ENCODE peak calls at places on chromosomes 7 and 10, in ten cellular contexts. I, S, W, H, Y, F, J, T, E and D are unnamed samples.
A peak's percentile ranks its signal among the peaks of the same experiment; 100 is the strongest.

GRCh38 chr10:113022265-113022664 is 72.2 kb downstream of the TCF7L2 start:
- DNase-seq in I (no peak), S (no peak), W (no peak), H (peak; percentile 36), Y (no peak), F (no peak), J (no peak), T (no peak), E (no peak), D (no peak)

GRCh38 chr10:73874267-73875138 is at the start of gene CAMK2G:
- DNase-seq in I (peak; percentile 74), S (peak; percentile 78), W (peak; percentile 74), H (peak; percentile 95), Y (peak; percentile 97), F (peak; percentile 86), J (peak; percentile 80), T (peak; percentile 88), E (peak; percentile 73), D (peak; percentile 93)

GRCh38 chr10:122588381-122588780 is 27.8 kb downstream of the DMBT1 start:
- DNase-seq in I (no peak), S (no peak), W (no peak), H (no peak), Y (no peak), F (no peak), J (no peak), T (no peak), E (no peak), D (no peak)

GRCh38 chr10:95277201-95277570 is 13.6 kb downstream of the PDLIM1 start:
- DNase-seq in I (no peak), S (no peak), W (no peak), H (no peak), Y (no peak), F (no peak), J (no peak), T (no peak), E (no peak), D (no peak)

GRCh38 chr7:136056827-136057226 is 79.7 kb upstream of the MTPN start:
- DNase-seq in I (no peak), S (no peak), W (no peak), H (no peak), Y (no peak), F (no peak), J (no peak), T (no peak), E (no peak), D (no peak)

GRCh38 chr10:75889051-75889450 is 457.6 kb downstream of the LRMDA start:
- DNase-seq in I (no peak), S (no peak), W (no peak), H (no peak), Y (no peak), F (no peak), J (no peak), T (no peak), E (no peak), D (no peak)

GRCh38 chr10:102713814-102714620 is at the start of gene ARL3:
- DNase-seq in I (peak; percentile 84), S (peak; percentile 96), W (peak; percentile 89), H (peak; percentile 99), Y (peak; percentile 97), F (peak; percentile 94), J (peak; percentile 94), T (peak; percentile 98), E (peak; percentile 86), D (peak; percentile 96)

GRCh38 chr7:155219947-155220769 is 77.5 kb upstream of the INSIG1 start:
- DNase-seq in I (no peak), S (peak; percentile 63), W (no peak), H (peak; percentile 52), Y (no peak), F (no peak), J (no peak), T (no peak), E (no peak), D (no peak)

GRCh38 chr7:108147031-108147563 is 16.9 kb upstream of the LAMB4 start:
- DNase-seq in I (no peak), S (peak; percentile 98), W (no peak), H (no peak), Y (no peak), F (no peak), J (no peak), T (no peak), E (no peak), D (no peak)

GRCh38 chr7:80847027-80847426 is 71.8 kb downstream of the SEMA3C start:
- DNase-seq in I (no peak), S (no peak), W (no peak), H (no peak), Y (no peak), F (no peak), J (no peak), T (no peak), E (no peak), D (no peak)

GRCh38 chr10:93947055-93947454 is 46.7 kb upstream of the PLCE1 start:
- DNase-seq in I (no peak), S (no peak), W (no peak), H (no peak), Y (no peak), F (no peak), J (no peak), T (no peak), E (no peak), D (no peak)

GRCh38 chr7:139457153-139457946 is 26.1 kb downstream of the KLRG2 start:
- DNase-seq in I (no peak), S (no peak), W (no peak), H (no peak), Y (no peak), F (no peak), J (no peak), T (no peak), E (no peak), D (no peak)

GRCh38 chr7:36473454-36474282 is 84.0 kb downstream of the ANLN start:
- DNase-seq in I (no peak), S (peak; percentile 64), W (no peak), H (no peak), Y (no peak), F (peak; percentile 31), J (peak; percentile 21), T (no peak), E (no peak), D (peak; percentile 74)

GRCh38 chr7:1882451-1882850 is 212.4 kb downstream of the ELFN1 start:
- DNase-seq in I (no peak), S (no peak), W (no peak), H (no peak), Y (no peak), F (no peak), J (no peak), T (no peak), E (no peak), D (no peak)

GRCh38 chr7:69839782-69840181 is 241.5 kb downstream of the AUTS2 start:
- DNase-seq in I (no peak), S (no peak), W (no peak), H (no peak), Y (no peak), F (no peak), J (no peak), T (no peak), E (no peak), D (no peak)

GRCh38 chr10:117374506-117375359 is 507 bp downstream of the PDZD8 start:
- DNase-seq in I (peak; percentile 4), S (peak; percentile 56), W (peak; percentile 9), H (peak; percentile 68), Y (peak; percentile 40), F (peak; percentile 20), J (no peak), T (peak; percentile 33), E (peak; percentile 16), D (peak; percentile 75)

GRCh38 chr7:7293092-7293491 is 110.7 kb downstream of the C1GALT1 start:
- DNase-seq in I (no peak), S (no peak), W (no peak), H (no peak), Y (no peak), F (no peak), J (no peak), T (no peak), E (no peak), D (no peak)

GRCh38 chr7:131859162-131859821 is 302.9 kb upstream of the PODXL start:
- DNase-seq in I (peak; percentile 6), S (peak; percentile 66), W (no peak), H (peak; percentile 75), Y (peak; percentile 51), F (peak; percentile 56), J (peak; percentile 42), T (peak; percentile 58), E (peak; percentile 9), D (peak; percentile 80)

GRCh38 chr7:6510476-6511133 is 40.7 kb downstream of the GRID2IP start:
- DNase-seq in I (no peak), S (no peak), W (no peak), H (no peak), Y (no peak), F (no peak), J (no peak), T (no peak), E (no peak), D (no peak)

GRCh38 chr7:1121476-1121875 is 33.6 kb downstream of the GPER1 start:
- DNase-seq in I (no peak), S (no peak), W (no peak), H (no peak), Y (no peak), F (no peak), J (no peak), T (no peak), E (no peak), D (peak; percentile 22)

GRCh38 chr7:75888464-75889222 is 9.8 kb downstream of the RHBDD2 start:
- DNase-seq in I (no peak), S (no peak), W (no peak), H (no peak), Y (no peak), F (no peak), J (no peak), T (no peak), E (no peak), D (no peak)

GRCh38 chr7:19663816-19664531 is 44.9 kb downstream of the POLR1F start:
- DNase-seq in I (no peak), S (peak; percentile 64), W (no peak), H (no peak), Y (peak; percentile 6), F (no peak), J (no peak), T (no peak), E (no peak), D (no peak)

GRCh38 chr10:36493511-36493880 is 631.9 kb upstream of the ANKRD30A start:
- DNase-seq in I (no peak), S (no peak), W (no peak), H (no peak), Y (no peak), F (no peak), J (no peak), T (no peak), E (no peak), D (no peak)

GRCh38 chr7:73896454-73896853 is 35.5 kb downstream of the TMEM270 start:
- DNase-seq in I (no peak), S (no peak), W (no peak), H (no peak), Y (peak; percentile 44), F (no peak), J (no peak), T (no peak), E (no peak), D (no peak)